ENCODE peak calls at places on chromosomes 11 and 22, in five cellular contexts. F is naive B cell, K is AML-193, W is ovary, Y is AG10803. P is an unnamed sample.

GRCh38 chr11:93467054-93467453 is 76.1 kb downstream of the SMCO4 start:
- DNase-seq in Y (no peak), K (no peak), F (no peak), W (no peak), P (no peak)

GRCh38 chr11:46513934-46514342 is 79.9 kb downstream of the AMBRA1 start:
- DNase-seq in W (peak), K (no peak), F (no peak), Y (peak), P (no peak)

GRCh38 chr22:45208993-45209838 is 31.5 kb downstream of the KIAA0930 start:
- DNase-seq in K (no peak), F (no peak), Y (peak), W (no peak), P (peak)

GRCh38 chr11:79312591-79313267 is 128.1 kb downstream of the TENM4 start:
- DNase-seq in K (no peak), F (no peak), Y (peak), W (no peak), P (no peak)

GRCh38 chr11:46357483-46357936 is 10.2 kb downstream of the DGKZ start:
- DNase-seq in Y (no peak), K (peak), F (no peak), W (no peak), P (no peak)

GRCh38 chr11:70225629-70226582 is 22.8 kb downstream of the FADD start:
- DNase-seq in F (no peak), Y (no peak), K (no peak), W (no peak), P (no peak)

GRCh38 chr22:38788417-38788816 is 5.5 kb downstream of the DNAL4 start:
- DNase-seq in W (peak), K (no peak), F (no peak), Y (peak), P (no peak)

GRCh38 chr22:17773606-17774205 is 563 bp downstream of the BID start:
- DNase-seq in F (peak), W (no peak), K (no peak), Y (no peak), P (peak)

GRCh38 chr11:101053492-101053891 is 76.1 kb downstream of the PGR start:
- DNase-seq in Y (no peak), W (no peak), K (no peak), F (no peak), P (no peak)

GRCh38 chr11:61027141-61027840 is 55.8 kb downstream of the CD6 start:
- DNase-seq in F (no peak), Y (no peak), K (no peak), W (no peak), P (no peak)

GRCh38 chr11:12862761-12863469 is 146.2 kb upstream of the RASSF10 start:
- DNase-seq in Y (peak), W (peak), K (no peak), F (no peak), P (no peak)

GRCh38 chr11:26286472-26287066 is 45.4 kb upstream of the ANO3 start:
- DNase-seq in K (peak), F (no peak), W (no peak), Y (no peak), P (no peak)